ENCODE peak calls at places on chromosomes 16 and 17, in six cellular contexts. U is WTC11, D is H1, H is K562, B is HepG2, O is GM12878. X is an unnamed sample.

GRCh38 chr17:19482571-19482970 is 51.1 kb upstream of the SLC47A1 start:
- DNase-seq in B (no peak), O (no peak), U (no peak), D (no peak), H (no peak), X (no peak)

GRCh38 chr17:7130626-7131467 is 16.2 kb upstream of the ASGR2 start:
- DNase-seq in D (no peak), H (no peak), B (no peak), U (no peak), O (no peak), X (no peak)

GRCh38 chr16:21523411-21524067 is 75.8 kb upstream of the METTL9 start:
- DNase-seq in U (no peak), O (no peak), D (no peak), B (peak), H (no peak), X (no peak)

GRCh38 chr17:66135219-66135618 is 56.7 kb downstream of the CEP112 start:
- DNase-seq in H (no peak), D (no peak), U (no peak), O (no peak), B (no peak), X (no peak)

GRCh38 chr17:7307686-7308624 is 527 bp downstream of the EIF5A start:
- DNase-seq in O (no peak), U (peak), H (peak), B (no peak), D (peak), X (no peak)

GRCh38 chr17:75588546-75589016 is 981 bp downstream of the MYO15B start:
- DNase-seq in U (peak), B (no peak), D (no peak), H (no peak), O (no peak), X (no peak)

GRCh38 chr17:81731271-81731670 is 19.2 kb downstream of the SLC25A10 start:
- DNase-seq in O (no peak), U (no peak), D (no peak), H (no peak), B (no peak), X (no peak)

GRCh38 chr16:19884611-19885455 is at the start of gene GPRC5B:
- DNase-seq in H (peak), U (peak), B (no peak), D (peak), O (no peak), X (no peak)

GRCh38 chr17:27466748-27467375 is 10.6 kb downstream of the KSR1 start:
- DNase-seq in B (no peak), H (no peak), O (peak), U (no peak), D (no peak), X (no peak)

GRCh38 chr16:30010817-30011504 is at the start of gene DOC2A:
- DNase-seq in O (no peak), B (no peak), H (peak), D (peak), U (peak), X (no peak)

GRCh38 chr17:28131592-28131991 is 89.1 kb downstream of the NLK start:
- DNase-seq in D (no peak), U (no peak), O (no peak), B (no peak), H (no peak), X (no peak)

GRCh38 chr16:85699628-85700027 is 10.9 kb upstream of the GINS2 start:
- DNase-seq in B (no peak), H (no peak), O (no peak), U (no peak), D (no peak), X (no peak)

GRCh38 chr16:49631521-49632041 is 224.3 kb downstream of the ZNF423 start:
- DNase-seq in O (no peak), D (no peak), H (no peak), B (no peak), U (no peak), X (no peak)

GRCh38 chr17:35089846-35090193 is 26.3 kb upstream of the RFFL start:
- DNase-seq in B (peak), O (no peak), U (no peak), D (no peak), H (peak), X (no peak)

GRCh38 chr17:66432996-66433556 is 130.7 kb downstream of the PRKCA start:
- DNase-seq in D (no peak), U (no peak), H (no peak), B (no peak), O (no peak), X (no peak)

GRCh38 chr17:68719431-68719830 is 118.3 kb upstream of the FAM20A start:
- DNase-seq in U (no peak), H (no peak), B (no peak), O (no peak), D (no peak), X (no peak)

GRCh38 chr17:55710410-55710809 is 12.3 kb downstream of the TMEM100 start:
- DNase-seq in U (no peak), B (no peak), H (no peak), D (no peak), O (no peak), X (no peak)

GRCh38 chr17:13638855-13639458 is 37.2 kb upstream of the HS3ST3A1 start:
- DNase-seq in D (no peak), O (no peak), H (no peak), U (no peak), B (no peak), X (no peak)

GRCh38 chr17:67555855-67556254 is 161.9 kb upstream of the NOL11 start:
- DNase-seq in H (no peak), D (no peak), U (no peak), B (no peak), O (no peak), X (no peak)

GRCh38 chr17:41377546-41377945 is 4.6 kb downstream of the KRT34 start:
- DNase-seq in B (no peak), U (no peak), D (no peak), H (no peak), O (no peak), X (no peak)

GRCh38 chr16:3879887-3880564 is 487 bp downstream of the CREBBP start:
- DNase-seq in H (peak), D (no peak), B (no peak), U (peak), O (no peak), X (no peak)

GRCh38 chr17:10879110-10879509 is 41.2 kb upstream of the PIRT start:
- DNase-seq in H (peak), D (peak), B (no peak), U (peak), O (no peak), X (no peak)

GRCh38 chr17:58587713-58588117 is 73.3 kb upstream of the MTMR4 start:
- DNase-seq in B (peak), O (no peak), U (peak), D (peak), H (peak), X (peak)

GRCh38 chr16:69031877-69032301 is 73.6 kb upstream of the HAS3 start:
- DNase-seq in D (no peak), H (no peak), U (no peak), O (no peak), B (peak), X (peak)

GRCh38 chr17:60586288-60586974 is 13.6 kb upstream of the PPM1D start:
- DNase-seq in U (peak), H (peak), B (peak), O (no peak), D (no peak), X (no peak)

GRCh38 chr16:3020604-3021448 is 658 bp downstream of the TNFRSF12A start:
- DNase-seq in H (peak), U (peak), O (no peak), D (peak), B (peak), X (peak)

GRCh38 chr17:45305532-45306087 is 11.2 kb downstream of the MAP3K14 start:
- DNase-seq in O (no peak), D (no peak), U (no peak), H (no peak), B (no peak), X (no peak)

GRCh38 chr17:80316927-80317705 is 56.5 kb downstream of the RNF213 start:
- DNase-seq in O (no peak), D (no peak), H (no peak), U (no peak), B (no peak), X (no peak)

GRCh38 chr17:75835315-75835987 is 8.8 kb downstream of the UNC13D start:
- DNase-seq in B (no peak), U (peak), O (no peak), D (peak), H (peak), X (no peak)

DNA sequence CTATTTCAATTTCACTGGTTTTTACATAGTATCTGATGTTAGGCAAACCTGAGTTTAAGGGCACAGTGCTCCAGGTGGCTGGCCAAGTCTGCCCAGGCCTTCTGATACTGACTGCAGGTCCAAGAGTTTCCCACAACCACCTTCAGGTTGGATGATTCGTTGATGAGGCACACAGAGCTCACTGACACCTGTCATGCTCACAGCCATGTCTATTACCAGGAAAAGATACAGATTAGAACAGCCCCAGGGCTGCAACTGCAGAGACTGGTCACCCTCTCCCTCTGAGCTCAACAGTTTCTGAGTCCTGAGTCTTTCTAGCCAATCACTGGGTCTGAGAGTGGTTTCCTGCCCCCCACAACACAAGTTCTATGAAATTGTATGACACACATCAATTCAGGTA is 37.2 kb downstream of the MEAK7 start:
- DNase-seq in D (no peak), U (no peak), H (no peak), O (no peak), B (no peak), X (no peak)
- TF ChIP-seq ATF3 in D (no peak), U (no peak), H (no peak), O (no peak), B (no peak), X (no peak)

GRCh38 chr17:47277921-47278320 is 24.3 kb downstream of the ITGB3 start:
- DNase-seq in O (no peak), H (no peak), D (no peak), U (no peak), B (no peak), X (no peak)

GRCh38 chr17:47275245-47275984 is 21.8 kb downstream of the ITGB3 start:
- DNase-seq in D (peak), U (peak), H (peak), B (no peak), O (no peak), X (no peak)

GRCh38 chr17:47276444-47276843 is 22.8 kb downstream of the ITGB3 start:
- DNase-seq in B (no peak), U (no peak), D (no peak), O (no peak), H (no peak), X (no peak)

GRCh38 chr17:47278561-47278960 is 24.9 kb downstream of the ITGB3 start:
- DNase-seq in B (no peak), D (no peak), H (no peak), U (peak), O (no peak), X (no peak)

GRCh38 chr17:47276868-47277267 is 23.2 kb downstream of the ITGB3 start:
- DNase-seq in B (peak), H (no peak), D (no peak), U (peak), O (no peak), X (no peak)
- TF ChIP-seq ATF3 in B (no peak), H (no peak), D (no peak), U (no peak), O (no peak), X (no peak)

DNA sequence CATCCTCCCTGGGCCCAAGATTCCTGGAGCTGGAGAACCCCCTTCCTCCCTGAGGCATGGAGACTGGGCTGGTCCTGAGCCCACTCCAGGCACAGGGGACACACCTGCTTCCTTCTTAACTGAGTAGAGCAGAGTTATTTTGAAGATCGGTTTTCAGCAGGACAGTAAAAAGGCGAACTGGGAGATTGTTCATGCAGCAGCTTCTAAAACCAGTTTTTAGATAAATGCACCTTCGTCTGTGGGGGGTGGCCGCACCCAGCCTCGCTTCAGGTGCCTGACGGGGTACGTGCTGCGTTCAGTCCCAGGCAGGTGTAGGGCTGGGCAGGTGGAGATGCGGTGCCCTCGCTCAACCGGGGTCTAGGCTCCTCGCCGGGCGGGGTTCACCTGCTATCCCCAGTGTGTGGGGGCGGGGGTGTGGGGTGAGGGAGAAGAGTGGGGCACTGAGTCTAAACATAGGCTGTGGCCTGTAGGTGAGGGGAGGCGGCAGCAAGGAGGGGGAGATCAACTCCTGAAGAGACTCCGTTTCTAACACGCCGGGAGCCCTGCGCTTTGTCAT is 69.5 kb downstream of the JPH3 start:
- DNase-seq in O (no peak), B (no peak), U (no peak), H (no peak), D (no peak), X (no peak)
- TF ChIP-seq ATF3 in O (no peak), B (no peak), U (no peak), H (no peak), D (no peak), X (no peak)

GRCh38 chr17:49351572-49352140 is 10.4 kb downstream of the ZNF652 start:
- DNase-seq in U (no peak), D (no peak), B (no peak), H (no peak), O (no peak), X (no peak)

GRCh38 chr17:49353607-49354006 is 8.4 kb downstream of the ZNF652 start:
- DNase-seq in D (no peak), H (no peak), O (no peak), B (no peak), U (no peak), X (no peak)

GRCh38 chr17:49356320-49356719 is 5.7 kb downstream of the ZNF652 start:
- DNase-seq in H (no peak), B (no peak), D (no peak), O (no peak), U (no peak), X (no peak)

GRCh38 chr17:49349535-49349934 is 12.5 kb downstream of the ZNF652 start:
- DNase-seq in B (no peak), O (no peak), D (no peak), U (no peak), H (no peak), X (no peak)

GRCh38 chr17:49352587-49353154 is 9.4 kb downstream of the ZNF652 start:
- DNase-seq in U (no peak), D (no peak), H (no peak), O (no peak), B (no peak), X (no peak)
- TF ChIP-seq ATF3 in U (no peak), D (no peak), H (no peak), O (no peak), B (no peak), X (no peak)

GRCh38 chr17:43597624-43598358 is 51.7 kb upstream of the ETV4 start:
- DNase-seq in H (no peak), D (no peak), B (no peak), U (no peak), O (no peak), X (no peak)
- TF ChIP-seq ATF3 in H (no peak), D (no peak), B (no peak), U (no peak), O (no peak), X (no peak)

DNA sequence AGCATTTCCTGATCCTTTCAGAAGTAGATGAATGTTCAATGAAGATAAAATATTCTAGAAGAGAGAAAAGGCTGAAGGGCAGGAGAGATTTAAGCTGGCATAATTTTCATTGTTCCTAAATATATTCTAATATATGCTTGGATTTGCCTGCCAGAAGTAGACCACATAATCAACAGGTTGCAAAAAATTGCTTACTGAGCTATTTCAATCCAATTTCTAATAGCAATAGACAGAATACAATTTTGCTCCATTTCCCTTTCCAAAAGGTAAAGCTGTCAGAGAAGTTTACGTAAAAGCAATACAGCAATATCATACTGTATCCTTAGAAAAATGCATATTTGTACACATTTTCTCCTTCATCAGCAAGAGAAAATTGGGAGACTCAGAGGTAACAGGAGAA is 237.3 kb downstream of the PMP22 start:
- DNase-seq in D (no peak), U (no peak), H (no peak), B (no peak), O (no peak), X (no peak)
- TF ChIP-seq ATF3 in D (no peak), U (no peak), H (no peak), B (no peak), O (no peak), X (no peak)

GRCh38 chr17:39177256-39177655 is 11.3 kb upstream of the ARL5C start:
- DNase-seq in U (peak), D (peak), O (no peak), B (no peak), H (peak), X (peak)
- TF ChIP-seq ATF3 in U (no peak), D (no peak), O (no peak), B (no peak), H (no peak), X (no peak)